ENCODE peak calls at places on chromosome 6, in eight cellular contexts. H is endothelial cell, Q is nephron progenitor cell, V is AG04450, M is cardiac fibroblast, J is ovary, L is activated B cell treated with CpG ODN at 0.5 μM for 24 hours, Y is AG10803. O is an unnamed sample.

GRCh38 chr6:3542032-3542640 is 85.3 kb upstream of the SLC22A23 start:
- DNase-seq in V (no peak), Q (no peak), H (no peak), J (no peak), L (no peak), M (no peak), Y (no peak), O (no peak)

GRCh38 chr6:41836660-41837052 is 49.2 kb downstream of the TOMM6 start:
- DNase-seq in Q (no peak), J (no peak), L (no peak), H (no peak), V (no peak), Y (peak; percentile 20), M (no peak), O (no peak)

GRCh38 chr6:155528982-155529453 is 73.4 kb upstream of the NOX3 start:
- DNase-seq in M (peak; percentile 95), Y (peak; percentile 90), L (no peak), J (no peak), H (no peak), Q (no peak), V (peak; percentile 53), O (no peak)

GRCh38 chr6:126607281-126607680 is 267.4 kb downstream of the CENPW start:
- DNase-seq in J (no peak), M (no peak), Y (no peak), Q (no peak), H (no peak), L (no peak), V (no peak), O (no peak)

GRCh38 chr6:111061493-111061892 is 25.8 kb upstream of the SLC16A10 start:
- DNase-seq in V (no peak), H (no peak), J (no peak), M (no peak), L (no peak), Q (no peak), Y (peak; percentile 13), O (no peak)

GRCh38 chr6:44228836-44229235 is 5.4 kb downstream of the SLC29A1 start:
- DNase-seq in Q (no peak), L (no peak), Y (peak; percentile 51), M (no peak), V (no peak), J (no peak), H (no peak), O (no peak)

GRCh38 chr6:35728663-35729348 is 8.0 kb upstream of the ARMC12 start:
- DNase-seq in J (peak; percentile 67), Y (no peak), H (no peak), Q (no peak), M (no peak), L (no peak), V (no peak), O (no peak)

GRCh38 chr6:39508513-39508912 is 186.0 kb upstream of the KCNK16 start:
- DNase-seq in V (no peak), L (no peak), J (no peak), M (no peak), H (no peak), Y (no peak), Q (no peak), O (peak; percentile 18)

GRCh38 chr6:7532232-7532631 is 9.2 kb upstream of the DSP start:
- DNase-seq in L (no peak), Q (no peak), Y (no peak), M (no peak), J (no peak), H (no peak), V (no peak), O (no peak)

GRCh38 chr6:45586216-45587171 is 208.8 kb upstream of the SUPT3H start:
- DNase-seq in V (no peak), L (no peak), J (no peak), H (no peak), Q (no peak), M (no peak), Y (no peak), O (no peak)

GRCh38 chr6:25485820-25486559 is 166.0 kb upstream of the SCGN start:
- DNase-seq in V (no peak), J (no peak), H (no peak), L (no peak), Y (peak; percentile 20), M (peak; percentile 43), Q (no peak), O (no peak)

GRCh38 chr6:150752409-150752808 is 113.1 kb upstream of the MTHFD1L start:
- DNase-seq in Q (no peak), L (no peak), Y (no peak), V (no peak), M (no peak), J (no peak), H (no peak), O (no peak)

GRCh38 chr6:43984442-43985321 is 142.6 kb downstream of the MRPL14 start:
- DNase-seq in H (no peak), Y (no peak), Q (peak; percentile 2), L (no peak), J (no peak), M (peak; percentile 31), V (no peak), O (no peak)

GRCh38 chr6:16108996-16109658 is 19.8 kb upstream of the MYLIP start:
- DNase-seq in Q (no peak), Y (no peak), L (no peak), H (no peak), V (no peak), M (peak; percentile 81), J (no peak), O (no peak)

GRCh38 chr6:136761227-136761922 is 30.9 kb downstream of the MAP3K5 start:
- DNase-seq in J (no peak), V (no peak), L (no peak), H (no peak), M (peak; percentile 70), Q (no peak), Y (no peak), O (no peak)

GRCh38 chr6:17091122-17091521 is 10.7 kb upstream of the STMND1 start:
- DNase-seq in Y (no peak), J (no peak), M (no peak), L (no peak), V (no peak), H (no peak), Q (no peak), O (no peak)

GRCh38 chr6:105592329-105592728 is 189.4 kb upstream of the PREP start:
- DNase-seq in V (peak; percentile 63), Y (peak; percentile 86), M (peak; percentile 15), J (no peak), H (no peak), Q (no peak), L (no peak), O (no peak)

GRCh38 chr6:56232446-56232845 is 14.9 kb downstream of the COL21A1 start:
- DNase-seq in L (no peak), J (no peak), V (no peak), H (no peak), Q (no peak), M (no peak), Y (no peak), O (no peak)

GRCh38 chr6:3281669-3282460 is 23.1 kb downstream of the PSMG4 start:
- DNase-seq in M (peak; percentile 90), J (peak; percentile 26), Y (peak; percentile 91), Q (no peak), H (no peak), L (no peak), V (peak; percentile 13), O (no peak)

GRCh38 chr6:75205776-75206334 is at the start of gene COL12A1:
- DNase-seq in M (peak; percentile 99), Y (peak; percentile 100), J (peak; percentile 91), H (peak; percentile 66), L (peak; percentile 20), V (peak; percentile 99), Q (peak; percentile 73), O (peak; percentile 56)

GRCh38 chr6:14431375-14432330 is 314.1 kb downstream of the CD83 start:
- DNase-seq in L (no peak), H (no peak), J (no peak), M (no peak), Q (no peak), Y (no peak), V (no peak), O (no peak)

DNA sequence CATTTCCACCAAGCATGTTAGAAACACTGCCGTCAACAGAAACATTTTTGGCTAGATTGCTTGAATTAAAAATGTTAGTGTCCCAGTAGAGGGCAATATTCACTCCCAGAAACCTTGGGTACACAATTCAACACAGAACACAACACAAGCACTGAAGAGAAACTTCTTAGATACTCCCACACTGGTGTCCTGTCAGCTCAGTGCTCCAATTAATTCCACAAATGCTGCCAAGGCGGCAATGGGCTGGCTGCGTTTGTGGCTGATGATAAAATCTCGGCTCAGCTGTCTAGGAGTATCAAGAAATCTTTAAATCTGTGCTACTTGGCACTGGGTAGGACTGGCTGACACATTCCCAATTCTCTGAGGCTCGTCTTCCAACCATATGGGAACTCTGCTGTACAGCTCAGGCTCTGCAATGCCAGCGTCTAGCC is 39.3 kb downstream of the BEND3 start:
- DNase-seq in Q (no peak), Y (peak; percentile 81), J (no peak), H (no peak), L (no peak), V (no peak), M (peak; percentile 59), O (no peak)
- TF ChIP-seq CTCF in Q (no peak), Y (peak; percentile 47), J (no peak), H (no peak), L (no peak), V (peak; percentile 35), M (no peak), O (peak; percentile 28)

GRCh38 chr6:170165085-170165484 is 125.8 kb downstream of the DLL1 start:
- DNase-seq in Q (no peak), L (no peak), M (peak; percentile 16), V (no peak), H (no peak), J (no peak), Y (no peak), O (no peak)
- TF ChIP-seq CTCF in Q (no peak), L (no peak), M (no peak), V (no peak), H (no peak), J (no peak), Y (no peak), O (no peak)

GRCh38 chr6:51618563-51618962 is 468.9 kb downstream of the PKHD1 start:
- DNase-seq in H (no peak), V (no peak), Q (no peak), M (no peak), J (no peak), Y (no peak), L (no peak), O (no peak)
- TF ChIP-seq CTCF in H (peak; percentile 86), V (peak; percentile 11), Q (peak; percentile 48), M (peak; percentile 13), J (no peak), Y (no peak), L (no peak), O (peak; percentile 65)

GRCh38 chr6:113824863-113825262 is 32.3 kb upstream of the MARCKS start:
- DNase-seq in L (no peak), H (no peak), J (no peak), Y (no peak), V (no peak), Q (no peak), M (no peak), O (no peak)

GRCh38 chr6:113830140-113830539 is 27.0 kb upstream of the MARCKS start:
- DNase-seq in M (no peak), L (no peak), Q (no peak), H (no peak), V (no peak), Y (no peak), J (no peak), O (no peak)

GRCh38 chr6:113825776-113826175 is 31.4 kb upstream of the MARCKS start:
- DNase-seq in Y (peak; percentile 87), L (no peak), M (peak; percentile 85), V (no peak), H (no peak), Q (no peak), J (peak; percentile 83), O (no peak)

GRCh38 chr6:113829702-113830058 is 27.5 kb upstream of the MARCKS start:
- DNase-seq in Q (no peak), M (peak; percentile 48), V (no peak), H (no peak), L (no peak), J (no peak), Y (peak; percentile 94), O (no peak)

GRCh38 chr6:113828984-113829701 is 28.0 kb upstream of the MARCKS start:
- DNase-seq in M (no peak), Q (no peak), Y (no peak), V (no peak), J (no peak), H (no peak), L (no peak), O (no peak)
- TF ChIP-seq CTCF in M (no peak), Q (no peak), Y (no peak), V (no peak), J (no peak), H (no peak), L (no peak), O (no peak)